ENCODE peak calls at places on chromosome 6, in six cellular contexts. H, M, P, I, O and R are unnamed samples.

GRCh38 chr6:83883240-83883639 is 23.8 kb downstream of the CYB5R4 start:
- DNase-seq in M (no peak), O (no peak), H (no peak), P (no peak), I (no peak), R (no peak)

GRCh38 chr6:38387994-38388393 is 251.7 kb downstream of the BTBD9 start:
- DNase-seq in I (peak), M (no peak), H (no peak), O (peak), P (no peak), R (no peak)

GRCh38 chr6:100633096-100633766 is 168.5 kb upstream of the SIM1 start:
- DNase-seq in O (peak), P (no peak), H (no peak), M (peak), I (peak), R (no peak)

GRCh38 chr6:164164921-164165320 is 750.4 kb downstream of the QKI start:
- DNase-seq in O (peak), H (no peak), M (no peak), I (no peak), P (no peak), R (no peak)

GRCh38 chr6:113539202-113539601 is 317.9 kb upstream of the MARCKS start:
- DNase-seq in H (no peak), M (no peak), I (no peak), P (no peak), O (peak), R (no peak)

GRCh38 chr6:6788394-6789020 is 200.0 kb downstream of the LY86 start:
- DNase-seq in H (no peak), O (no peak), M (no peak), I (no peak), P (no peak), R (no peak)

GRCh38 chr6:133886104-133886503 is 2.8 kb upstream of the TCF21 start:
- DNase-seq in M (no peak), H (no peak), I (no peak), O (no peak), P (no peak), R (no peak)

GRCh38 chr6:436308-437041 is 44.9 kb downstream of the IRF4 start:
- DNase-seq in M (no peak), P (no peak), I (peak), H (no peak), O (no peak), R (no peak)

GRCh38 chr6:130858054-130858453 is 30.8 kb downstream of the SMLR1 start:
- DNase-seq in I (no peak), O (no peak), P (no peak), M (no peak), H (no peak), R (no peak)

GRCh38 chr6:148629910-148630470 is 116.8 kb upstream of the UST start:
- DNase-seq in O (no peak), I (peak), H (no peak), M (no peak), P (no peak), R (no peak)

GRCh38 chr6:90701146-90701781 is 114.4 kb upstream of the MAP3K7 start:
- DNase-seq in H (no peak), M (no peak), O (peak), P (no peak), I (peak), R (no peak)

GRCh38 chr6:76275746-76276145 is 203.3 kb upstream of the IMPG1 start:
- DNase-seq in M (no peak), I (no peak), P (no peak), O (peak), H (no peak), R (no peak)

GRCh38 chr6:13302751-13303667 is 25.3 kb downstream of the TBC1D7 start:
- DNase-seq in O (peak), P (no peak), M (peak), I (peak), H (no peak), R (no peak)

GRCh38 chr6:111592726-111593515 is 12.8 kb downstream of the TRAF3IP2 start:
- DNase-seq in M (no peak), H (no peak), P (no peak), I (no peak), O (peak), R (peak)

GRCh38 chr6:132459605-132459952 is 53.3 kb downstream of the STX7 start:
- DNase-seq in O (no peak), I (no peak), P (no peak), M (no peak), H (no peak), R (no peak)

GRCh38 chr6:74075323-74075722 is 379.3 kb downstream of the CD109 start:
- DNase-seq in M (no peak), O (no peak), P (no peak), H (no peak), I (peak), R (no peak)

GRCh38 chr6:139409026-139409425 is 34.6 kb upstream of the CITED2 start:
- DNase-seq in I (peak), O (peak), M (peak), H (no peak), P (no peak), R (no peak)

GRCh38 chr6:46323312-46323965 is 152.7 kb upstream of the ENPP5 start:
- DNase-seq in O (peak), I (peak), H (no peak), M (peak), P (no peak), R (no peak)

GRCh38 chr6:156992396-156992795 is 215.2 kb downstream of the ARID1B start:
- DNase-seq in M (no peak), P (no peak), I (no peak), O (no peak), H (no peak), R (no peak)

GRCh38 chr6:38570750-38571149 is 69.0 kb downstream of the BTBD9 start:
- DNase-seq in I (peak), P (no peak), M (no peak), H (no peak), O (peak), R (no peak)

GRCh38 chr6:99030915-99031314 is 83.2 kb upstream of the FBXL4 start:
- DNase-seq in M (no peak), I (no peak), P (no peak), O (no peak), H (no peak), R (no peak)

GRCh38 chr6:96749891-96750290 is 87.4 kb downstream of the GPR63 start:
- DNase-seq in O (no peak), M (peak), P (no peak), I (no peak), H (no peak), R (no peak)

GRCh38 chr6:37396571-37397185 is 36.3 kb upstream of the CMTR1 start:
- DNase-seq in H (no peak), I (peak), P (no peak), O (peak), M (peak), R (no peak)